ENCODE peak calls at places on chromosomes 1 and 21, in seven cellular contexts. One of them, this sample, is unnamed.
A peak's percentile ranks its signal among the peaks of the same experiment; 100 is the strongest.

GRCh38 chr1:90831910-90832309 is 114.8 kb upstream of the BARHL2 start:
- DNase-seq in adrenal gland: no peak
- DNase-seq in lung: no peak
- DNase-seq in pancreas: no peak
- DNase-seq in DND-41: no peak
- DNase-seq in tibial artery: no peak
- DNase-seq in GM23338: no peak
- DNase-seq in this sample: no peak

GRCh38 chr1:43349594-43350306 is 9.0 kb upstream of the CDC20 start:
- DNase-seq in adrenal gland: peak; percentile 55
- DNase-seq in lung: no peak
- DNase-seq in pancreas: no peak
- DNase-seq in DND-41: no peak
- DNase-seq in tibial artery: peak; percentile 66
- DNase-seq in GM23338: peak; percentile 41
- DNase-seq in this sample: no peak

GRCh38 chr1:198278922-198279321 is 122.1 kb downstream of the NEK7 start:
- DNase-seq in adrenal gland: no peak
- DNase-seq in lung: no peak
- DNase-seq in pancreas: no peak
- DNase-seq in DND-41: no peak
- DNase-seq in tibial artery: no peak
- DNase-seq in GM23338: no peak
- DNase-seq in this sample: no peak

GRCh38 chr1:35886606-35887431 is 3.8 kb downstream of the AGO1 start:
- DNase-seq in adrenal gland: no peak
- DNase-seq in lung: no peak
- DNase-seq in pancreas: no peak
- DNase-seq in DND-41: no peak
- DNase-seq in tibial artery: no peak
- DNase-seq in GM23338: peak; percentile 45
- DNase-seq in this sample: no peak

GRCh38 chr1:229689273-229689672 is 63.2 kb downstream of the URB2 start:
- DNase-seq in adrenal gland: no peak
- DNase-seq in lung: peak; percentile 58
- DNase-seq in pancreas: no peak
- DNase-seq in DND-41: no peak
- DNase-seq in tibial artery: no peak
- DNase-seq in GM23338: no peak
- DNase-seq in this sample: no peak

GRCh38 chr1:185483647-185484450 is 166.8 kb upstream of the IVNS1ABP start:
- DNase-seq in adrenal gland: no peak
- DNase-seq in lung: no peak
- DNase-seq in pancreas: no peak
- DNase-seq in DND-41: no peak
- DNase-seq in tibial artery: no peak
- DNase-seq in GM23338: peak; percentile 6
- DNase-seq in this sample: no peak

GRCh38 chr1:26697441-26697977 is 1.7 kb downstream of the ARID1A start:
- DNase-seq in adrenal gland: no peak
- DNase-seq in lung: no peak
- DNase-seq in pancreas: peak; percentile 33
- DNase-seq in DND-41: peak; percentile 38
- DNase-seq in tibial artery: no peak
- DNase-seq in GM23338: no peak
- DNase-seq in this sample: no peak

GRCh38 chr21:41834252-41834925 is 44.8 kb downstream of the PRDM15 start:
- DNase-seq in adrenal gland: no peak
- DNase-seq in lung: no peak
- DNase-seq in pancreas: no peak
- DNase-seq in DND-41: no peak
- DNase-seq in tibial artery: no peak
- DNase-seq in GM23338: no peak
- DNase-seq in this sample: no peak

GRCh38 chr1:200139661-200140250 is 112.2 kb downstream of the NR5A2 start:
- DNase-seq in adrenal gland: no peak
- DNase-seq in lung: no peak
- DNase-seq in pancreas: no peak
- DNase-seq in DND-41: peak; percentile 11
- DNase-seq in tibial artery: no peak
- DNase-seq in GM23338: peak; percentile 78
- DNase-seq in this sample: no peak

DNA sequence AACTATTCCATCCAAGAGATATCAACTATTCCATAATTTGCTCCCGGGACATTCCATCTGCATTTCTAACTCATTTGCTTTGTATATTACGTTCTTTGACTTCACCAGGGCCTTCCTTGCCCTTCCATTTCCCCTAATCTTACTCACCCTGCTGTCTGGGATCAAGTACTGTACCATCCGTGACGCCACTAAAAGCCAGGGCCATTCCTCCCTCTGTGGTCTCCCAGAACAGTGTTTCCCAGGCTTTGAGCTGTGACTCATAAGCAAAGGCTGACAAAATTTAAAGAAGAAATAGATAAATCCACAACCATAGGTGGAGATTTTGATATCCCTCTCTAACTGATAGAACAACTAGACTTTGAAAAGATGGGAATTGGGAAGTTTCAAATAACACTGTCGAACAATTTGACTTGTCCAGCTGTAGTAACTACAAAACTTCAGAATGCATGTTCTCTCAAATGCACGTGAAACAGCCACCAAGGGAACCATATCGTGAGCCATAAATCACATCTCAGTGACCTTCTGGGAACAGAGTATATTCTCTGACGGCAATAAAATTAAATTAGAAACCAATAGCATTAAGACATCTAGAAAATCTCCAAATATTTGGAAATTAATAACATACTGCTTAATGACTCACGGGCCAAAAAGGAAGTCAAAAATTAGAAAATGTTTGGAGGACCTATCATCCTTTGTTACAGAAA is 501.0 kb downstream of the SETD4 start:
- DNase-seq in adrenal gland: peak; percentile 58
- DNase-seq in lung: no peak
- DNase-seq in pancreas: no peak
- DNase-seq in DND-41: no peak
- DNase-seq in tibial artery: no peak
- DNase-seq in GM23338: no peak
- DNase-seq in this sample: no peak
- H3K27ac ChIP-seq in adrenal gland: no peak overlapping the region
- H3K27ac ChIP-seq in lung: no peak overlapping the region
- H3K27ac ChIP-seq in pancreas: no peak overlapping the region
- H3K27ac ChIP-seq in DND-41: no peak overlapping the region
- H3K27ac ChIP-seq in tibial artery: no peak overlapping the region
- H3K27ac ChIP-seq in GM23338: no peak overlapping the region
- H3K27ac ChIP-seq in this sample: no peak overlapping the region

DNA sequence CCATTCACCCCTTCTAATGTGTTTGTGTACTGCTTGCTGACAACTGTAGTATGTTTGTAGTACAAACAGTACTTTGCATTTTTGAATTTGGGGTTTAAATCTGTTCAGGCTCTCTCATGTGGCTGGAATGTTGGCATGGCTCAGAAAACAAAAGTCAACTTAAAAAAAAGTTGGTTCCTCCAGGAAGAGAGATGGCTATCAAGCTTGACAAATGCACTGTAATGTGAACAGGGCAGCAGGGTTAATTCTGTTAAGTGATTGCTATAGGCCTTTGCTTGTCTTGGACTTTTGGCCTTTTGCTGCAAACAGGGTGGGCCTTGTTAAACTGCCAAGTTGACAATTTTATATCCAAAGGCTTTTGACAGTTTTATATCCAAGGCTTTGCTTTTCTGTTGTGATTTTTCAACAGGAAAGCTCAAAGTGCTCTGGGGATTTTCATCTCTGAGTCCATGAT is 169.8 kb downstream of the LTN1 start:
- DNase-seq in adrenal gland: no peak
- DNase-seq in lung: no peak
- DNase-seq in pancreas: no peak
- DNase-seq in DND-41: no peak
- DNase-seq in tibial artery: no peak
- DNase-seq in GM23338: no peak
- DNase-seq in this sample: no peak
- H3K4me3 ChIP-seq in adrenal gland: no peak overlapping the region
- H3K4me3 ChIP-seq in lung: no peak overlapping the region
- H3K4me3 ChIP-seq in pancreas: no peak overlapping the region
- H3K4me3 ChIP-seq in DND-41: no peak overlapping the region
- H3K4me3 ChIP-seq in tibial artery: no peak overlapping the region
- H3K4me3 ChIP-seq in GM23338: no peak overlapping the region
- H3K4me3 ChIP-seq in this sample: no peak overlapping the region

DNA sequence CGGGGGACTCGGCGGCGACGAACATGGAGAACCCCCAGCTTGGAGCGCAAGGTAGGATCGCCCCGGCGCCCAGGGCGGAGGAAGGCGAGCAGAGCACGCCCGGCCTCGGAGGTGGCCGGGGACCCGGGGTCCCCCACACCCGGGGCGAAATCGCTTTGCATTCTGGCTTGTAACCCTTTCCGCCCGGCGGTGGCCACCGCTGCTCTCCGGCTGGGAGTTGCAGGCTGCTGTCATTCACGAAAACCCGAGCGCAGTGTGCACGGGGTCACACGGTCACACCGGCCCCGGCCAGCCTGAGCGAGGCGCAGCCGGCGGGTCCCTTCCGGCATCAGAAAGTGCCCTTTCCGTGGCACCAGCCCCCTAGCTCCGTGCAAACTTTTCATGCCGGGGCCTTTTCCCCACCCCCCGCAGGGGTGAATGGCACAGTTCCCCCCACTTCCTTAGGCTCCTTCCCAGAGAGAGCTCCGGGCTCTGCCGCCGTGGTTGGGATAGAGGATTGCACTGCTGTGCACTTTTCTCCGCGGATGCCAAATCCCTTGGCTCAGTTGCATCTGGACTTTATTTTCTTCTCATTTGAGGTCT is 779 bp downstream of the KAZN start:
- DNase-seq in adrenal gland: no peak
- DNase-seq in lung: no peak
- DNase-seq in pancreas: no peak
- DNase-seq in DND-41: peak; percentile 29
- DNase-seq in tibial artery: no peak
- DNase-seq in GM23338: peak; percentile 66
- DNase-seq in this sample: no peak
- TF ChIP-seq CTCF in adrenal gland: no peak
- TF ChIP-seq CTCF in lung: no peak
- TF ChIP-seq CTCF in pancreas: no peak
- TF ChIP-seq CTCF in DND-41: no peak
- TF ChIP-seq CTCF in tibial artery: no peak
- TF ChIP-seq CTCF in GM23338: no peak
- TF ChIP-seq CTCF in this sample: no peak

GRCh38 chr1:118481091-118481490 is 296.1 kb upstream of the SPAG17 start:
- DNase-seq in adrenal gland: no peak
- DNase-seq in lung: no peak
- DNase-seq in pancreas: no peak
- DNase-seq in DND-41: no peak
- DNase-seq in tibial artery: no peak
- DNase-seq in GM23338: no peak
- DNase-seq in this sample: no peak
- H3K27ac ChIP-seq in adrenal gland: no peak overlapping the region
- H3K27ac ChIP-seq in lung: no peak overlapping the region
- H3K27ac ChIP-seq in pancreas: no peak overlapping the region
- H3K27ac ChIP-seq in DND-41: no peak overlapping the region
- H3K27ac ChIP-seq in tibial artery: no peak overlapping the region
- H3K27ac ChIP-seq in GM23338: no peak overlapping the region
- H3K27ac ChIP-seq in this sample: no peak overlapping the region

GRCh38 chr1:110004583-110004982 is 20.0 kb downstream of the AHCYL1 start:
- DNase-seq in adrenal gland: no peak
- DNase-seq in lung: no peak
- DNase-seq in pancreas: no peak
- DNase-seq in DND-41: no peak
- DNase-seq in tibial artery: no peak
- DNase-seq in GM23338: no peak
- DNase-seq in this sample: no peak
- H3K4me3 ChIP-seq in adrenal gland: no peak overlapping the region
- H3K4me3 ChIP-seq in lung: no peak overlapping the region
- H3K4me3 ChIP-seq in pancreas: peak overlapping the region; percentile 7
- H3K4me3 ChIP-seq in DND-41: no peak overlapping the region
- H3K4me3 ChIP-seq in tibial artery: peak overlapping the region; percentile 14
- H3K4me3 ChIP-seq in GM23338: no peak overlapping the region
- H3K4me3 ChIP-seq in this sample: peak overlapping the region; percentile 40

DNA sequence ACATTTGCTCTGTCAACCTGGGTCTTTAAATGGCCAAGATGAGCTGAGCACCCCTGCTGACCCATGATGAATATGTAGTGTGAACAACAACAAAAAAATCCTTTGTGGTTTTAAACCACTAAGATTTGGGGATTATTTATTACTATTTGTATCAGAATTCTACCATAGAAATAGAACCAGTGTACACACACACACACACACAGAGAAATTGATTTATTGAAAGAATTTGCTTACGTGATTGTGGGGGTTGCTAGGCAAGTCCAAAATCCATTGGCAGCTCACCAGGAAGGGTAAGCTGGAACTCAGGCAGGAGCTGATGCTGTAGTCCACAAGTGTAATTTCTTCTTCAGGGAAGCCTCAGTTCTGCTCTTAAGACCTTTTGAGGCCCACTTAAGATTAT is 82.5 kb upstream of the MAP1LC3C start:
- DNase-seq in adrenal gland: no peak
- DNase-seq in lung: no peak
- DNase-seq in pancreas: no peak
- DNase-seq in DND-41: no peak
- DNase-seq in tibial artery: no peak
- DNase-seq in GM23338: no peak
- DNase-seq in this sample: no peak
- TF ChIP-seq CTCF in adrenal gland: no peak
- TF ChIP-seq CTCF in lung: no peak
- TF ChIP-seq CTCF in pancreas: no peak
- TF ChIP-seq CTCF in DND-41: no peak
- TF ChIP-seq CTCF in tibial artery: no peak
- TF ChIP-seq CTCF in GM23338: no peak
- TF ChIP-seq CTCF in this sample: no peak